ENCODE peak calls at places on chromosome 11, in six cellular contexts. M is prostate gland; D is adrenal gland; T is CD8-positive, alpha-beta memory T cell; N is mammary epithelial cell; X is mesendoderm. K is an unnamed sample. For H3K27me3 and H3K4me1, the result is how much of the 10 kb centered on the place peaks cover.

GRCh38 chr11:82980292-82980691 is 78.8 kb downstream of the DDIAS start:
- DNase-seq in X (peak), N (peak), D (no peak), T (no peak), M (no peak), K (no peak)

GRCh38 chr11:17184882-17185587 is 22.8 kb downstream of the PIK3C2A start:
- DNase-seq in M (no peak), N (no peak), T (no peak), X (no peak), D (no peak), K (no peak)

GRCh38 chr11:34863048-34863447 is 53.1 kb downstream of the APIP start:
- DNase-seq in X (no peak), M (no peak), N (no peak), D (no peak), T (no peak), K (no peak)

GRCh38 chr11:64331569-64332371 is 8.2 kb upstream of the CCDC88B start:
- DNase-seq in M (peak), T (peak), D (peak), X (peak), N (peak), K (peak)

GRCh38 chr11:119758291-119758690 is 29.3 kb upstream of the NECTIN1 start:
- DNase-seq in D (no peak), N (no peak), X (no peak), T (no peak), M (no peak), K (no peak)

GRCh38 chr11:72239296-72239848 is 4.6 kb downstream of the PHOX2A start:
- DNase-seq in D (peak), N (no peak), X (peak), M (no peak), T (no peak), K (no peak)

GRCh38 chr11:3189193-3189843 is 24.2 kb upstream of the OSBPL5 start:
- DNase-seq in N (no peak), X (peak), M (no peak), T (no peak), D (no peak), K (no peak)

GRCh38 chr11:69444381-69445130 is 36.9 kb upstream of the LINC01488 start:
- DNase-seq in N (peak), T (no peak), M (peak), D (peak), X (peak), K (peak)

GRCh38 chr11:32960553-32961164 is 55.0 kb upstream of the DEPDC7 start:
- DNase-seq in D (no peak), M (no peak), N (peak), X (peak), T (peak), K (no peak)

GRCh38 chr11:74031310-74031676 is 22.4 kb upstream of the UCP3 start:
- DNase-seq in T (no peak), N (no peak), M (no peak), X (no peak), D (no peak), K (no peak)

GRCh38 chr11:23540101-23540561 is 679.9 kb upstream of the CCDC179 start:
- DNase-seq in D (peak), M (no peak), T (peak), N (peak), X (peak), K (no peak)

GRCh38 chr11:18046116-18046777 is at the start of gene TPH1:
- DNase-seq in D (peak), T (no peak), M (peak), N (peak), X (peak), K (peak)

GRCh38 chr11:42066113-42066512 is 606.7 kb upstream of the LRRC4C start:
- DNase-seq in X (peak), M (no peak), T (no peak), D (no peak), N (no peak), K (no peak)

GRCh38 chr11:61698173-61698965 is 18.2 kb downstream of the DAGLA start:
- DNase-seq in X (no peak), N (no peak), M (no peak), T (no peak), D (no peak), K (no peak)

GRCh38 chr11:62547691-62548281 is 1.2 kb upstream of the AHNAK start:
- DNase-seq in X (no peak), N (peak), D (no peak), T (no peak), M (peak), K (peak)

GRCh38 chr11:70474710-70475109 is 76.4 kb downstream of the CTTN start:
- DNase-seq in D (no peak), X (no peak), N (no peak), M (no peak), T (no peak), K (no peak)

GRCh38 chr11:69154211-69154913 is 1.4 kb upstream of the SMIM38 start:
- DNase-seq in M (no peak), T (no peak), X (no peak), N (no peak), D (no peak), K (no peak)

GRCh38 chr11:88301478-88302140 is 35.9 kb downstream of the CTSC start:
- DNase-seq in X (no peak), D (no peak), T (peak), M (no peak), N (no peak), K (peak)

GRCh38 chr11:57336111-57336666 is 497 bp upstream of the SSRP1 start:
- DNase-seq in M (no peak), D (no peak), X (no peak), T (no peak), N (no peak), K (no peak)

GRCh38 chr11:110362916-110363574 is 66.6 kb upstream of the RDX start:
- DNase-seq in T (no peak), D (no peak), M (no peak), N (no peak), X (peak), K (peak)

GRCh38 chr11:132050577-132051180 is 680.3 kb downstream of the NTM start:
- DNase-seq in N (no peak), X (no peak), T (no peak), M (no peak), D (no peak), K (no peak)

GRCh38 chr11:120129570-120129969 is 8.3 kb downstream of the TRIM29 start:
- DNase-seq in M (no peak), T (no peak), X (peak), D (peak), N (no peak), K (no peak)

GRCh38 chr11:11931461-11932055 is 76.9 kb downstream of the DKK3 start:
- DNase-seq in X (peak), M (peak), N (peak), D (peak), T (peak), K (no peak)

GRCh38 chr11:35622070-35622469 is 3.8 kb downstream of the FJX1 start:
- DNase-seq in N (peak), M (peak), D (no peak), T (no peak), X (peak), K (no peak)

DNA sequence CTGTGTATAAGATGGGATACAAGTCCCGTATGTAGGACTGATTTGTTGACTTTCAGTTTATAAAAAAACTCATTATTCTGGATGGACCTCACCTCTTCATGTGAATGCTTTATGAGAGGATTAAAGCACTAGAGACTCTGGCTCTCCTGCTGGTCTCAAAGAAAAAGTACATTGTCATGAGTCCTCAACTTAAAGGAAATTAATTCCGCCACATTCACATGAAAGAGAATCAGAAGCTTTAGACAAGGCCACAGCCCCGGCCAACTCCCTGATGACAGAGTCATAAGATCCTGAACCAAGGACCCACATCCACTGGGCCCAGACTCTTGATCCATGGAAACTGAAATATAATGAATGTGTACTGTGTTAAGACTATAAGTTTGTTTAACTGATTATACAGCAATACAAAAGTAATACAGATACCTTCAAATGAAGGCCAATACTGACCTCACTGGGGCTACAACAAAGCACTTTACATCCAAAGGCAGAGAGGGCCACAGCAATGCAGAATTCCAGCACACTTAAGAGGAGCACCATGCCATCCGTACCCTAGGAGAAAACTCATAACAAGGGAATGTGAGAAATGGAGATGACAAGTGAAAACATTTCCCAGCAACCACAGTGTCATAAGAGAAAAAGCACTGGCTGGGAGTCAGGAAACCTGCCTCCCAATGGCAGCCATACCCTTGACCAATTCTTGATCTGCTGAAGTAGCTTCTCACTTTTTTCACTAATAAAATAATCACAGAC is 25.4 kb upstream of the MS4A6A start:
- DNase-seq in D (no peak), T (no peak), X (no peak), N (peak), M (no peak), K (no peak)
- H3K27me3 ChIP-seq in D (under half), T (under half), X (under half), N (under half), M (under half), K (under half)

GRCh38 chr11:115127790-115128189 is 376.4 kb downstream of the CADM1 start:
- DNase-seq in X (no peak), M (no peak), N (no peak), T (no peak), D (no peak), K (no peak)

GRCh38 chr11:115126515-115127208 is 377.6 kb downstream of the CADM1 start:
- DNase-seq in N (no peak), X (no peak), T (no peak), M (no peak), D (no peak), K (no peak)

GRCh38 chr11:115128226-115128625 is 376.0 kb downstream of the CADM1 start:
- DNase-seq in N (no peak), X (no peak), D (no peak), M (no peak), T (no peak), K (no peak)

GRCh38 chr11:115129771-115130306 is 374.4 kb downstream of the CADM1 start:
- DNase-seq in D (no peak), T (no peak), X (no peak), M (no peak), N (no peak), K (no peak)

DNA sequence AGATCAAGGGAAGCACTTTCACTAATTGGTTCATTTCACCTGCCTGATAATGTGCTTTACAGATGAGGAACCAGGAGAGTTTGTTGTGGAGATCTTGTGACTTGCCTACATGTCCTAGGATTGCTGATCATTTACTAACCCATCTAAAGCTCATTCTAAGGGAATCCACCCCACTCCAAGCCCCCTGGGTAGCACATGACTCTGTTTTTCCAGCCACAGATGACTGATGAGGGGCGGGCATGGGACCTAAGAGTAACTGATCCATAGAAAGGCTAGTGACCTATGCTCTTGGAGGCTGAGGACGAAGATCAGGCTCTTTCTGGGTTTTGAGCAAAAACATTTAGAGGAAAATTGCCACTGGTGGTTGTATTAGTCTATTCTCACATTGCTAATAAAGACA is 378.1 kb downstream of the CADM1 start:
- DNase-seq in N (no peak), M (no peak), T (no peak), X (no peak), D (no peak), K (no peak)
- H3K4me1 ChIP-seq in N (under half), M (under half), T (under half), X (under half), D (under half), K (under half)

GRCh38 chr11:134519390-134519750 is 107.3 kb upstream of the B3GAT1 start:
- DNase-seq in N (no peak), T (no peak), M (no peak), D (no peak), X (no peak), K (no peak)

GRCh38 chr11:134521001-134521400 is 109.0 kb upstream of the B3GAT1 start:
- DNase-seq in D (no peak), X (no peak), M (no peak), N (no peak), T (no peak), K (no peak)

GRCh38 chr11:134522782-134523570 is 110.9 kb upstream of the B3GAT1 start:
- DNase-seq in M (no peak), T (no peak), D (no peak), X (no peak), N (no peak), K (no peak)

GRCh38 chr11:134519788-134520187 is 107.7 kb upstream of the B3GAT1 start:
- DNase-seq in M (no peak), X (no peak), N (no peak), D (no peak), T (no peak), K (no peak)

DNA sequence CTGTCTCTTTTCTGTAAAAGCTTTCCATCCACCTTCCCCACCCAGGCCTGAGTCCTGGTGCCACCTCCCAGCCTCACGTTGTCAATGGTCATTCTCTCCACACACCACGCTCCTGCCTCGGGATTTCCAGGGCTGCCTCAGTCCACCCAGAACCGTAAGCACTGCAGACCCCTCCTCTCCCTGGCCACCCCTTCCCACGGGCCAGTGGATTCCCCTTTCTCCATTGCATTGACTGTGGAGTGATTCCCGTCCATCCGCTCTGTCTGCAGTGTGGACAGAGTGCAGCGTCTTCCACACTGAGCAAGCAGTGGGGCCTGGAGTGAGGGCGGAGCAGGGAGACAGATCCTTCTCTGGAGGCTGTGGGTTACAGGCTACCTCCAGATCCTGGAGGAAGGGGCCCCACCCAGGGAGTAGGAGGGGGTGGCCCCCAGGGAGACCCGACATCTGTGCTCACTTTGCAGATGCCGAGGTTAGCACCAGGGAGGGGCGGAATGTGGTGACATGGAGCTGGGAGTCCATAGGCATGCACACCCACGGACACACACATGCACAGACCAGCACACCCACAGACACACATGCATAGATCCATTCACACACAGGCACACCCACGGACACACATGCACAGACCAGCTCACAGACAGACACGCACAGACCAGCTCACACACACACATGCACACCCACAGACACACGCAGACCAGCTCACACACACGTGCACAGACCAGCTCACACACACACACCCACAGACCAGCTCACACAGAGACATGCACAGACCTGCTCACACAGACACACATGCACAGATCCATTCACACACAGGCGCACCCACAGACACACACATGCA is 109.6 kb upstream of the B3GAT1 start:
- DNase-seq in X (no peak), M (no peak), D (no peak), T (no peak), N (no peak), K (no peak)
- H3K27me3 ChIP-seq in X (under half), M (under half), D (under half), T (under half), N (under half), K (under half)

DNA sequence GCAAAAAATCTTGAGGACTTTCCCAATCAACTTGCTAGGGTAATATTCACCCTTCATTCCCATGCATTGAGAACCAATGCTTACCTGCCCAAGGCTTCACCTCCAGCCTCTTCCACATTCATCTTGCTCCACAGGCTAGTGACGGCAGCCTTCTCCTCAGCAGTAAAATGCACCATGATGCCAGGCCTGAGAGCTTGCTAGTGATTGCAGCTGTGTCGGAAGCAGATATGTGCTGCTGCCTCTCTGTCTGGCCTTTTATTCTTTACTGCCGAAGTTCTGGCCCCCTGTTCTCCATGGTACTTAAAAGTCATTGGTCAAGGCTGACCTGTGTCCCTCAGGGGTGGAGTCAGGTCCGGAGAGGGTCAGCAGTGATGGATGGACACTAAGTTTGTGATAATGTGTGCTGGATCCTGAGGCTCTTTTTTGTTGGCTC is at the start of gene HBE1:
- DNase-seq in N (no peak), T (no peak), M (no peak), X (no peak), D (no peak), K (no peak)
- H3K4me1 ChIP-seq in N (under half), T (under half), M (under half), X (under half), D (under half), K (under half)

DNA sequence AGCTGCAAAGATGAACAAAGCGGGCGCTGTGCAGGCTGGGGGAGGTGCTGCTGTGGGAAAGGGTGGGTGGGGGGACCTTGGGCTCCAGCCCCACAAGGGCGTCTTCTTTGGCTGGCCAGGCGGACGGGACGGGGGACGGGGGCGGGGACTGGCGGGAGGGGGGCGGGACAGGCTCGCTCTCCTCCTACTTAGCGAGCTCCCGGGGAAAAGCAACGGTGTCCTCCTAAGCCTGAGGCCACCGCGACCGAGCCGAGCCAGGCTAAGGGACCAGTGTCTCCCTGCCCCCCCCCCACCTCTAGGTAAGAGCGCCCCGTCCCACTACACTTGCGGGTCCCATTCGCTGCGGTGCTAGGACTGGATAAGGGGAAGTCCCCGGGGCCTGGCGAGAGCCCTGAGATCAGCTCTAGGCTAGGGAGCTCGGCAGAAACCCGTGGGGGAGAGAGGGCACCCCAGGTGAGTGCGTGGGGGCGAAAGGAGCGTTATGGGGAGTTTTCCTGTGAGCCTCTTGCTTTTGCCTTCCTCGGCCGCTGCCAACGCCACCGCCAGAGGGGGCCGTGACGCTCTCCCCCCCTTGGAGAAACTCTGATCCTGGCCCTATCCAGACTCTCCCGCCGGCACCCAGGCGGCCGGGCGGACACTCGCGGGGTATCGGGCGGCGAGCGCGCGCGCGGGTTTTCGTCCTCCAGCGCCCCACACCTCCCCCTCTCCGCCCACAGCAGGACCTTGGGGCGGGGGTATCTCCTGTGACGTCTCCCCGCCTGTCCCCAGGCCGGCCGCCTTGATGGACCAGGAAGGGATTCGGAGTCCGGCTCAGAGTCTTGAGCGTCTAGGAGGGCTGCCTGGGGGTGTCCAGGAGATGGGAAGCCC is at the start of gene PHLDB1:
- DNase-seq in N (peak), X (peak), M (peak), T (peak), D (peak), K (peak)
- H3K27me3 ChIP-seq in N (under half), X (under half), M (under half), T (under half), D (under half), K (under half)

GRCh38 chr11:130454495-130455262 is 6.2 kb downstream of the ADAMTS15 start:
- DNase-seq in D (no peak), N (no peak), T (no peak), X (no peak), M (no peak), K (no peak)

GRCh38 chr11:130455493-130456127 is 7.2 kb downstream of the ADAMTS15 start:
- DNase-seq in D (no peak), M (no peak), X (no peak), T (no peak), N (no peak), K (peak)

GRCh38 chr11:130452171-130452570 is 3.7 kb downstream of the ADAMTS15 start:
- DNase-seq in D (no peak), T (no peak), X (no peak), N (no peak), M (no peak), K (no peak)

GRCh38 chr11:130451261-130452019 is 3.0 kb downstream of the ADAMTS15 start:
- DNase-seq in D (no peak), M (no peak), N (no peak), X (no peak), T (no peak), K (no peak)

GRCh38 chr11:130452941-130453340 is 4.5 kb downstream of the ADAMTS15 start:
- DNase-seq in M (no peak), X (peak), N (no peak), D (no peak), T (no peak), K (no peak)
- H3K4me1 ChIP-seq in M (under half), X (under half), N (under half), D (under half), T (under half), K (under half)

GRCh38 chr11:125957623-125958330 is 11.9 kb downstream of the VSIG10L2 start:
- DNase-seq in M (no peak), T (no peak), X (no peak), D (no peak), N (no peak), K (no peak)
- H3K27me3 ChIP-seq in M (under half), T (under half), X (under half), D (under half), N (under half), K (under half)